ENCODE peak calls at places on chromosomes 7 and 10, in five cellular contexts. One of them, this sample, is unnamed.

GRCh38 chr10:53357587-53357986 is 585.0 kb upstream of the MBL2 start:
- DNase-seq in uterus: no peak
- DNase-seq in T-cell: no peak
- DNase-seq in NCI-H1092: no peak
- DNase-seq in non-pigmented ciliary epithelial cell: no peak
- DNase-seq in this sample: no peak

GRCh38 chr7:96388166-96388565 is 66.3 kb upstream of the SLC25A13 start:
- DNase-seq in uterus: no peak
- DNase-seq in T-cell: no peak
- DNase-seq in NCI-H1092: no peak
- DNase-seq in non-pigmented ciliary epithelial cell: no peak
- DNase-seq in this sample: peak

GRCh38 chr7:48943279-48943990 is 19.1 kb downstream of the CDC14C start:
- DNase-seq in uterus: no peak
- DNase-seq in T-cell: no peak
- DNase-seq in NCI-H1092: no peak
- DNase-seq in non-pigmented ciliary epithelial cell: no peak
- DNase-seq in this sample: no peak

GRCh38 chr7:30928254-30928872 is 16.7 kb downstream of the AQP1 start:
- DNase-seq in uterus: no peak
- DNase-seq in T-cell: no peak
- DNase-seq in NCI-H1092: no peak
- DNase-seq in non-pigmented ciliary epithelial cell: no peak
- DNase-seq in this sample: no peak

GRCh38 chr10:128268015-128268722 is 141.9 kb upstream of the MKI67 start:
- DNase-seq in uterus: no peak
- DNase-seq in T-cell: no peak
- DNase-seq in NCI-H1092: peak
- DNase-seq in non-pigmented ciliary epithelial cell: no peak
- DNase-seq in this sample: no peak

GRCh38 chr10:24720096-24720495 is 3.6 kb downstream of the ARHGAP21 start:
- DNase-seq in uterus: no peak
- DNase-seq in T-cell: no peak
- DNase-seq in NCI-H1092: no peak
- DNase-seq in non-pigmented ciliary epithelial cell: no peak
- DNase-seq in this sample: no peak

GRCh38 chr7:151661556-151661955 is 141.9 kb upstream of the RHEB start:
- DNase-seq in uterus: no peak
- DNase-seq in T-cell: no peak
- DNase-seq in NCI-H1092: no peak
- DNase-seq in non-pigmented ciliary epithelial cell: no peak
- DNase-seq in this sample: no peak

GRCh38 chr10:132186488-132187413 is at the start of gene DPYSL4:
- DNase-seq in uterus: no peak
- DNase-seq in T-cell: no peak
- DNase-seq in NCI-H1092: no peak
- DNase-seq in non-pigmented ciliary epithelial cell: no peak
- DNase-seq in this sample: no peak

GRCh38 chr10:10830316-10831061 is 187.2 kb upstream of the CELF2 start:
- DNase-seq in uterus: no peak
- DNase-seq in T-cell: no peak
- DNase-seq in NCI-H1092: no peak
- DNase-seq in non-pigmented ciliary epithelial cell: peak
- DNase-seq in this sample: peak

GRCh38 chr10:2817923-2818322 is 249.4 kb upstream of the PFKP start:
- DNase-seq in uterus: no peak
- DNase-seq in T-cell: no peak
- DNase-seq in NCI-H1092: no peak
- DNase-seq in non-pigmented ciliary epithelial cell: no peak
- DNase-seq in this sample: no peak

GRCh38 chr10:103765981-103766380 is 89.4 kb downstream of the SH3PXD2A start:
- DNase-seq in uterus: no peak
- DNase-seq in T-cell: peak
- DNase-seq in NCI-H1092: no peak
- DNase-seq in non-pigmented ciliary epithelial cell: no peak
- DNase-seq in this sample: no peak

GRCh38 chr10:17645591-17646345 is 1.8 kb downstream of the STAM start:
- DNase-seq in uterus: no peak
- DNase-seq in T-cell: no peak
- DNase-seq in NCI-H1092: no peak
- DNase-seq in non-pigmented ciliary epithelial cell: no peak
- DNase-seq in this sample: no peak

GRCh38 chr10:29658984-29659769 is 24.4 kb upstream of the SVIL start:
- DNase-seq in uterus: peak
- DNase-seq in T-cell: peak
- DNase-seq in NCI-H1092: no peak
- DNase-seq in non-pigmented ciliary epithelial cell: peak
- DNase-seq in this sample: peak

GRCh38 chr10:110947061-110947595 is 27.7 kb downstream of the SHOC2 start:
- DNase-seq in uterus: no peak
- DNase-seq in T-cell: no peak
- DNase-seq in NCI-H1092: no peak
- DNase-seq in non-pigmented ciliary epithelial cell: peak
- DNase-seq in this sample: no peak

GRCh38 chr7:45197461-45197860 is 39.9 kb downstream of the RAMP3 start:
- DNase-seq in uterus: no peak
- DNase-seq in T-cell: no peak
- DNase-seq in NCI-H1092: no peak
- DNase-seq in non-pigmented ciliary epithelial cell: no peak
- DNase-seq in this sample: no peak

GRCh38 chr7:102891693-102892261 is 21.0 kb upstream of the LRRC17 start:
- DNase-seq in uterus: peak
- DNase-seq in T-cell: no peak
- DNase-seq in NCI-H1092: no peak
- DNase-seq in non-pigmented ciliary epithelial cell: no peak
- DNase-seq in this sample: peak

GRCh38 chr7:88040694-88041093 is 106.6 kb downstream of the ADAM22 start:
- DNase-seq in uterus: no peak
- DNase-seq in T-cell: no peak
- DNase-seq in NCI-H1092: no peak
- DNase-seq in non-pigmented ciliary epithelial cell: peak
- DNase-seq in this sample: peak

GRCh38 chr10:121267236-121268003 is 330.8 kb downstream of the FGFR2 start:
- DNase-seq in uterus: no peak
- DNase-seq in T-cell: no peak
- DNase-seq in NCI-H1092: no peak
- DNase-seq in non-pigmented ciliary epithelial cell: no peak
- DNase-seq in this sample: no peak

GRCh38 chr7:66804001-66804400 is 63.5 kb downstream of the RABGEF1 start:
- DNase-seq in uterus: no peak
- DNase-seq in T-cell: no peak
- DNase-seq in NCI-H1092: no peak
- DNase-seq in non-pigmented ciliary epithelial cell: no peak
- DNase-seq in this sample: peak

GRCh38 chr10:110755781-110756180 is 111.6 kb downstream of the RBM20 start:
- DNase-seq in uterus: no peak
- DNase-seq in T-cell: no peak
- DNase-seq in NCI-H1092: no peak
- DNase-seq in non-pigmented ciliary epithelial cell: no peak
- DNase-seq in this sample: no peak

GRCh38 chr7:142807855-142808460 is 37.2 kb downstream of the PRSS2 start:
- DNase-seq in uterus: no peak
- DNase-seq in T-cell: peak
- DNase-seq in NCI-H1092: no peak
- DNase-seq in non-pigmented ciliary epithelial cell: peak
- DNase-seq in this sample: no peak

GRCh38 chr10:50360077-50360476 is 108.8 kb upstream of the ASAH2 start:
- DNase-seq in uterus: no peak
- DNase-seq in T-cell: no peak
- DNase-seq in NCI-H1092: no peak
- DNase-seq in non-pigmented ciliary epithelial cell: no peak
- DNase-seq in this sample: peak

GRCh38 chr7:148084138-148084537 is 506.4 kb upstream of the C7orf33 start:
- DNase-seq in uterus: no peak
- DNase-seq in T-cell: no peak
- DNase-seq in NCI-H1092: peak
- DNase-seq in non-pigmented ciliary epithelial cell: peak
- DNase-seq in this sample: peak

GRCh38 chr10:567869-568268 is 121.6 kb downstream of the DIP2C start:
- DNase-seq in uterus: no peak
- DNase-seq in T-cell: no peak
- DNase-seq in NCI-H1092: no peak
- DNase-seq in non-pigmented ciliary epithelial cell: no peak
- DNase-seq in this sample: no peak

GRCh38 chr7:30159153-30159552 is 24.4 kb downstream of the MTURN start:
- DNase-seq in uterus: no peak
- DNase-seq in T-cell: no peak
- DNase-seq in NCI-H1092: no peak
- DNase-seq in non-pigmented ciliary epithelial cell: no peak
- DNase-seq in this sample: no peak

GRCh38 chr10:91409069-91409868 is 875 bp upstream of the HECTD2 start:
- DNase-seq in uterus: peak
- DNase-seq in T-cell: no peak
- DNase-seq in NCI-H1092: peak
- DNase-seq in non-pigmented ciliary epithelial cell: peak
- DNase-seq in this sample: peak

GRCh38 chr10:122163182-122164027 is 107.7 kb upstream of the BTBD16 start:
- DNase-seq in uterus: no peak
- DNase-seq in T-cell: no peak
- DNase-seq in NCI-H1092: peak
- DNase-seq in non-pigmented ciliary epithelial cell: no peak
- DNase-seq in this sample: no peak

GRCh38 chr10:17067549-17068264 is 61.9 kb downstream of the CUBN start:
- DNase-seq in uterus: no peak
- DNase-seq in T-cell: no peak
- DNase-seq in NCI-H1092: no peak
- DNase-seq in non-pigmented ciliary epithelial cell: no peak
- DNase-seq in this sample: no peak

GRCh38 chr10:71687077-71687476 is 32.5 kb downstream of the C10orf105 start:
- DNase-seq in uterus: no peak
- DNase-seq in T-cell: no peak
- DNase-seq in NCI-H1092: no peak
- DNase-seq in non-pigmented ciliary epithelial cell: no peak
- DNase-seq in this sample: no peak

GRCh38 chr10:116961305-116962251 is 43.4 kb downstream of the SHTN1 start:
- DNase-seq in uterus: no peak
- DNase-seq in T-cell: no peak
- DNase-seq in NCI-H1092: peak
- DNase-seq in non-pigmented ciliary epithelial cell: no peak
- DNase-seq in this sample: no peak

GRCh38 chr7:55540226-55540858 is 32.0 kb downstream of the VOPP1 start:
- DNase-seq in uterus: no peak
- DNase-seq in T-cell: no peak
- DNase-seq in NCI-H1092: no peak
- DNase-seq in non-pigmented ciliary epithelial cell: no peak
- DNase-seq in this sample: no peak

GRCh38 chr7:37096341-37096740 is 352.3 kb downstream of the ELMO1 start:
- DNase-seq in uterus: no peak
- DNase-seq in T-cell: no peak
- DNase-seq in NCI-H1092: no peak
- DNase-seq in non-pigmented ciliary epithelial cell: no peak
- DNase-seq in this sample: no peak

GRCh38 chr10:37488792-37489657 is 363.6 kb downstream of the ANKRD30A start:
- DNase-seq in uterus: peak
- DNase-seq in T-cell: no peak
- DNase-seq in NCI-H1092: no peak
- DNase-seq in non-pigmented ciliary epithelial cell: no peak
- DNase-seq in this sample: peak

GRCh38 chr7:73706122-73707044 is 13.1 kb downstream of the STX1A start:
- DNase-seq in uterus: no peak
- DNase-seq in T-cell: no peak
- DNase-seq in NCI-H1092: no peak
- DNase-seq in non-pigmented ciliary epithelial cell: no peak
- DNase-seq in this sample: no peak

GRCh38 chr7:139680676-139681462 is 96.9 kb downstream of the HIPK2 start:
- DNase-seq in uterus: peak
- DNase-seq in T-cell: peak
- DNase-seq in NCI-H1092: no peak
- DNase-seq in non-pigmented ciliary epithelial cell: peak
- DNase-seq in this sample: peak

This sample was measured in stromal cell of bone marrow.